ENCODE peak calls at places on chromosomes 3 and 15, in five cellular contexts. One of them, this sample, is unnamed.

GRCh38 chr3:48656061-48656840 is 6.4 kb downstream of the CELSR3 start:
- DNase-seq in colonic mucosa: peak; percentile 88
- DNase-seq in chondrocyte: no peak
- DNase-seq in fibroblast of the aortic adventitia: peak; percentile 43
- DNase-seq in HFF-Myc: no peak
- DNase-seq in this sample: no peak

GRCh38 chr15:90686435-90687218 is 30.5 kb upstream of the BLM start:
- DNase-seq in HFF-Myc: no peak
- DNase-seq in chondrocyte: no peak
- DNase-seq in colonic mucosa: no peak
- DNase-seq in fibroblast of the aortic adventitia: no peak
- DNase-seq in this sample: no peak

GRCh38 chr3:13575459-13576061 is 26.6 kb downstream of the FBLN2 start:
- DNase-seq in fibroblast of the aortic adventitia: peak; percentile 63
- DNase-seq in colonic mucosa: no peak
- DNase-seq in chondrocyte: peak; percentile 62
- DNase-seq in HFF-Myc: no peak
- DNase-seq in this sample: no peak

GRCh38 chr3:51361746-51362145 is 23.3 kb upstream of the MANF start:
- DNase-seq in colonic mucosa: no peak
- DNase-seq in HFF-Myc: no peak
- DNase-seq in chondrocyte: no peak
- DNase-seq in fibroblast of the aortic adventitia: no peak
- DNase-seq in this sample: no peak

GRCh38 chr3:73623996-73624362 is 762 bp downstream of the PDZRN3 start:
- DNase-seq in chondrocyte: no peak
- DNase-seq in fibroblast of the aortic adventitia: peak; percentile 70
- DNase-seq in HFF-Myc: no peak
- DNase-seq in colonic mucosa: peak; percentile 35
- DNase-seq in this sample: no peak

GRCh38 chr15:82790321-82790720 is 15.5 kb downstream of the FSD2 start:
- DNase-seq in fibroblast of the aortic adventitia: no peak
- DNase-seq in HFF-Myc: no peak
- DNase-seq in colonic mucosa: peak; percentile 19
- DNase-seq in chondrocyte: no peak
- DNase-seq in this sample: no peak

GRCh38 chr3:135192929-135193328 is 397.9 kb downstream of the EPHB1 start:
- DNase-seq in colonic mucosa: no peak
- DNase-seq in HFF-Myc: no peak
- DNase-seq in fibroblast of the aortic adventitia: peak; percentile 8
- DNase-seq in chondrocyte: no peak
- DNase-seq in this sample: no peak

GRCh38 chr3:32951410-32951811 is at the start of gene CCR4:
- DNase-seq in colonic mucosa: no peak
- DNase-seq in chondrocyte: no peak
- DNase-seq in HFF-Myc: no peak
- DNase-seq in fibroblast of the aortic adventitia: peak; percentile 39
- DNase-seq in this sample: no peak

GRCh38 chr3:134155456-134155855 is 95.2 kb downstream of the RYK start:
- DNase-seq in chondrocyte: no peak
- DNase-seq in HFF-Myc: no peak
- DNase-seq in fibroblast of the aortic adventitia: no peak
- DNase-seq in colonic mucosa: no peak
- DNase-seq in this sample: no peak

GRCh38 chr3:51353566-51354140 is 31.4 kb upstream of the MANF start:
- DNase-seq in fibroblast of the aortic adventitia: peak; percentile 30
- DNase-seq in chondrocyte: no peak
- DNase-seq in colonic mucosa: no peak
- DNase-seq in HFF-Myc: no peak
- DNase-seq in this sample: no peak

GRCh38 chr15:69526086-69526485 is 73.5 kb downstream of the RPLP1 start:
- DNase-seq in HFF-Myc: no peak
- DNase-seq in fibroblast of the aortic adventitia: peak; percentile 12
- DNase-seq in colonic mucosa: no peak
- DNase-seq in chondrocyte: no peak
- DNase-seq in this sample: no peak

GRCh38 chr15:69031013-69032001 is 16.8 kb downstream of the NOX5 start:
- DNase-seq in HFF-Myc: no peak
- DNase-seq in colonic mucosa: peak; percentile 45
- DNase-seq in chondrocyte: no peak
- DNase-seq in fibroblast of the aortic adventitia: no peak
- DNase-seq in this sample: no peak

GRCh38 chr3:48187579-48188265 is 495 bp downstream of the CDC25A start:
- DNase-seq in chondrocyte: no peak
- DNase-seq in fibroblast of the aortic adventitia: no peak
- DNase-seq in HFF-Myc: no peak
- DNase-seq in colonic mucosa: peak; percentile 46
- DNase-seq in this sample: no peak

GRCh38 chr3:54517424-54517823 is 395.1 kb downstream of the CACNA2D3 start:
- DNase-seq in fibroblast of the aortic adventitia: no peak
- DNase-seq in HFF-Myc: no peak
- DNase-seq in chondrocyte: no peak
- DNase-seq in colonic mucosa: no peak
- DNase-seq in this sample: no peak

GRCh38 chr3:7484636-7485035 is 623.7 kb downstream of the GRM7 start:
- DNase-seq in fibroblast of the aortic adventitia: peak; percentile 2
- DNase-seq in chondrocyte: no peak
- DNase-seq in colonic mucosa: no peak
- DNase-seq in HFF-Myc: no peak
- DNase-seq in this sample: no peak

GRCh38 chr15:75844629-75845390 is 1.6 kb downstream of the UBE2Q2 start:
- DNase-seq in HFF-Myc: no peak
- DNase-seq in chondrocyte: no peak
- DNase-seq in colonic mucosa: no peak
- DNase-seq in fibroblast of the aortic adventitia: no peak
- DNase-seq in this sample: no peak

GRCh38 chr15:87348746-87349145 is 907.8 kb downstream of the NTRK3 start:
- DNase-seq in fibroblast of the aortic adventitia: peak; percentile 62
- DNase-seq in chondrocyte: no peak
- DNase-seq in HFF-Myc: peak; percentile 79
- DNase-seq in colonic mucosa: no peak
- DNase-seq in this sample: no peak

DNA sequence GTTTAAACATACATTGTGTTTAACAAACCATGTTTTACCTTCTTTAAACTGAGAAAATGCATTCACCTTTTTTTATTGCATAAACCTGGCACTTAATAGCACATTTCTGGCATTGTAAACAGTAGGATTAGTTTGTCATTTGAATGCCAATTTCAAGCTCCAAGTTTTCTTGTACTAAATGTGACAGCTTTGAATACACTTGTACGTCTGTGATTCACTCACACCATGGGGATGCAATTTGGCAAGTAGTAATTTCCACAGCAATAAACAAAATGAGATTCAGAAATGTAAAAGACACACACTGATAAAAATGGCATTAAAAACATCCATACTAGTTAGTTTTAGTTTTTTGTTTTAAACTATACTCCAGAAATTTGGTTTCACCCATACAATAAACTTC is 598.9 kb downstream of the SI start:
- DNase-seq in fibroblast of the aortic adventitia: no peak
- DNase-seq in colonic mucosa: no peak
- DNase-seq in HFF-Myc: no peak
- DNase-seq in chondrocyte: no peak
- DNase-seq in this sample: no peak
- TF ChIP-seq CTCF in fibroblast of the aortic adventitia: no peak
- TF ChIP-seq CTCF in colonic mucosa: no peak
- TF ChIP-seq CTCF in HFF-Myc: no peak
- TF ChIP-seq CTCF in chondrocyte: no peak
- TF ChIP-seq CTCF in this sample: no peak

GRCh38 chr3:28349397-28350000 is 875 bp upstream of the AZI2 start:
- DNase-seq in chondrocyte: no peak
- DNase-seq in HFF-Myc: no peak
- DNase-seq in fibroblast of the aortic adventitia: peak; percentile 82
- DNase-seq in colonic mucosa: no peak
- DNase-seq in this sample: no peak
- TF ChIP-seq CTCF in chondrocyte: peak; percentile 45
- TF ChIP-seq CTCF in HFF-Myc: no peak
- TF ChIP-seq CTCF in fibroblast of the aortic adventitia: no peak
- TF ChIP-seq CTCF in colonic mucosa: no peak
- TF ChIP-seq CTCF in this sample: no peak

GRCh38 chr3:4670352-4670751 is 177.2 kb downstream of the ITPR1 start:
- DNase-seq in chondrocyte: no peak
- DNase-seq in fibroblast of the aortic adventitia: no peak
- DNase-seq in colonic mucosa: no peak
- DNase-seq in HFF-Myc: no peak
- DNase-seq in this sample: no peak
- TF ChIP-seq CTCF in chondrocyte: peak; percentile 59
- TF ChIP-seq CTCF in fibroblast of the aortic adventitia: peak; percentile 36
- TF ChIP-seq CTCF in colonic mucosa: no peak
- TF ChIP-seq CTCF in HFF-Myc: peak; percentile 49
- TF ChIP-seq CTCF in this sample: peak; percentile 38

GRCh38 chr15:89406756-89407650 is 72.4 kb upstream of the POLG start:
- DNase-seq in colonic mucosa: no peak
- DNase-seq in fibroblast of the aortic adventitia: no peak
- DNase-seq in HFF-Myc: no peak
- DNase-seq in chondrocyte: no peak
- DNase-seq in this sample: no peak
- TF ChIP-seq CTCF in colonic mucosa: no peak
- TF ChIP-seq CTCF in fibroblast of the aortic adventitia: no peak
- TF ChIP-seq CTCF in HFF-Myc: no peak
- TF ChIP-seq CTCF in chondrocyte: peak; percentile 28
- TF ChIP-seq CTCF in this sample: no peak

GRCh38 chr3:62436785-62437184 is 63.4 kb upstream of the FEZF2 start:
- DNase-seq in HFF-Myc: no peak
- DNase-seq in chondrocyte: no peak
- DNase-seq in colonic mucosa: no peak
- DNase-seq in fibroblast of the aortic adventitia: peak; percentile 0
- DNase-seq in this sample: no peak

GRCh38 chr3:62439176-62439813 is 65.9 kb upstream of the FEZF2 start:
- DNase-seq in HFF-Myc: no peak
- DNase-seq in colonic mucosa: no peak
- DNase-seq in chondrocyte: no peak
- DNase-seq in fibroblast of the aortic adventitia: no peak
- DNase-seq in this sample: no peak

DNA sequence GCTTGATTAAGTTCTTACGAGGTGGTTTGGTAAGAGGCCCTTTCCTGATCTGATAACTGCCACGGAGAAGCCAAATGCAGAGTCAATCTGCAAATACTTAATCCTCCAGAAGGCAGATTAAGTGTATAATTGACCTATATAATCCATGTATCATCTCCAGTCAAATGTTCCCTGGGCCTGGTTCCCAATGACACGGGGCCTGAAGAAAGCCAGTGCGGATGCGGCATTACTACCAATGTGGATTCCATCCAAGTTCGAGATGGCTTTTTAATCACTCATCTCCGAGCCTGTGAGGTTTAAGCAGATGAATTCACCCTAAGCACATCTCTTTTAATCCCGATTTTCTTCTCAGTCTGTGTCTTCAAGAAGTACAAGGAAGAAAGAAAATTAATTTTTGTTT is 60.0 kb upstream of the FEZF2 start:
- DNase-seq in chondrocyte: no peak
- DNase-seq in fibroblast of the aortic adventitia: no peak
- DNase-seq in colonic mucosa: no peak
- DNase-seq in HFF-Myc: no peak
- DNase-seq in this sample: no peak
- TF ChIP-seq CTCF in chondrocyte: no peak
- TF ChIP-seq CTCF in fibroblast of the aortic adventitia: no peak
- TF ChIP-seq CTCF in colonic mucosa: no peak
- TF ChIP-seq CTCF in HFF-Myc: no peak
- TF ChIP-seq CTCF in this sample: no peak

This sample was measured in AG09319.